ENCODE peak calls at places on chromosomes 1 and 21, in six cellular contexts. D is A549, G is Peyer's patch, N is heart left ventricle, K is adrenal gland, P is body of pancreas. B is an unnamed sample.

GRCh38 chr1:3548156-3548893 is 63.0 kb downstream of the MEGF6 start:
- DNase-seq in D (no peak), G (no peak), N (no peak), K (no peak), P (peak), B (no peak)

GRCh38 chr1:231893400-231894102 is 267.0 kb downstream of the DISC1 start:
- DNase-seq in D (no peak), G (no peak), N (no peak), K (no peak), P (no peak), B (no peak)

GRCh38 chr21:16468191-16468590 is 738.4 kb downstream of the USP25 start:
- DNase-seq in D (no peak), G (no peak), N (no peak), K (no peak), P (no peak), B (no peak)

GRCh38 chr1:212496673-212497072 is 64.0 kb downstream of the NENF start:
- DNase-seq in D (no peak), G (no peak), N (no peak), K (no peak), P (no peak), B (no peak)

GRCh38 chr1:165659581-165659895 is 28.5 kb downstream of the MGST3 start:
- DNase-seq in D (no peak), G (no peak), N (no peak), K (no peak), P (no peak), B (no peak)

GRCh38 chr1:154809436-154810413 is 60.4 kb downstream of the KCNN3 start:
- DNase-seq in D (no peak), G (no peak), N (no peak), K (peak), P (no peak), B (no peak)

GRCh38 chr1:229231754-229232119 is 39.2 kb upstream of the RAB4A start:
- DNase-seq in D (no peak), G (no peak), N (no peak), K (no peak), P (no peak), B (no peak)

GRCh38 chr1:107339775-107340174 is 198.9 kb downstream of the NTNG1 start:
- DNase-seq in D (no peak), G (no peak), N (no peak), K (no peak), P (no peak), B (no peak)

GRCh38 chr1:41434748-41435449 is 49.6 kb downstream of the EDN2 start:
- DNase-seq in D (no peak), G (peak), N (no peak), K (no peak), P (no peak), B (no peak)

GRCh38 chr21:43884012-43884860 is 19.2 kb downstream of the AGPAT3 start:
- DNase-seq in D (peak), G (peak), N (no peak), K (peak), P (peak), B (no peak)

GRCh38 chr1:197224160-197224559 is 43.9 kb upstream of the CRB1 start:
- DNase-seq in D (no peak), G (no peak), N (no peak), K (no peak), P (no peak), B (no peak)

GRCh38 chr1:67674260-67675011 is 10.6 kb upstream of the GADD45A start:
- DNase-seq in D (no peak), G (no peak), N (no peak), K (peak), P (no peak), B (peak)
- H3K27ac ChIP-seq in D (no peak), G (no peak), N (peak), K (peak), P (no peak), B (no peak)

DNA sequence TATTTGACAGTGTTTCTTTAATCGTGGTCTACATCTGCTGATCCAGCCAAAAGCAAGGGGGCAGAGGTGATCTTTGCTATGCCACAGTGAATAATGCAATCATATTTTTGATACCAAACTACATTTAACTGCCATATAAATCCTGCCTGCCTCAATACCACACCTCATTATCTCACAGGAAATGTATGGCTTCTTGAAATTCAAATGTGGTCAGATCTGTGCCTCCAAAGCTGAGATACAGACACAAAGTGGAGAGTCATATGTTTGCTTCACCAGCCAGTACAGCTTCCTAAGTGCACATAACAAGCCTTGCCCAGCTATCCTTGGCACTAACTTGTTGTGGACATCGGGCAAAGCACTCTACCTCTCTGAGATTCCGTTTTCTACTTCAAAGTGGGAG is 250.0 kb upstream of the NFIA start:
- DNase-seq in D (no peak), G (no peak), N (no peak), K (no peak), P (no peak), B (no peak)
- TF ChIP-seq CTCF in D (no peak), G (no peak), N (no peak), K (no peak), P (no peak), B (no peak)

DNA sequence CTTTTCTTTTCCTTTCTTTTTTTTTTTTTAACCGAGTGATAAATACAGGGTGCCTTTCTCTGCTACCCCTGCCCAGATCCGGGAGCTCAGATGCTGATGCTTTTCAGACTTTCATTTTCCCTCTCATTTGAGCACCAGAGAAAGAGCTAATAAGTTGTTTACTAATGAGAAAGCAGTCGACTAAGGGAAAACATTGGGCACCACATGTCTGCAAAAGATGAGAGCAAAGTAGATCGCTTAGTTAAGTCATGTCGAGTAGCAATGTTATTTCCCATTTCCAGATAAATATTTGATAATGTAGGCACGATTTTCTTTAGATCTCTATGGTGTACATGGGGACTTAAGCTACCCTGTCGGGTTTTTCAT is 1.1 kb downstream of the PKN2 start:
- DNase-seq in D (peak), G (no peak), N (no peak), K (no peak), P (no peak), B (no peak)
- H3K27ac ChIP-seq in D (peak), G (peak), N (peak), K (peak), P (no peak), B (peak)

GRCh38 chr1:189805735-189806134 is 671.9 kb downstream of the BRINP3 start:
- DNase-seq in D (no peak), G (no peak), N (no peak), K (no peak), P (no peak), B (no peak)

GRCh38 chr1:189804352-189804751 is 673.3 kb downstream of the BRINP3 start:
- DNase-seq in D (no peak), G (no peak), N (no peak), K (no peak), P (no peak), B (no peak)

GRCh38 chr1:189803364-189803763 is 674.3 kb downstream of the BRINP3 start:
- DNase-seq in D (no peak), G (no peak), N (no peak), K (no peak), P (no peak), B (no peak)
- TF ChIP-seq CTCF in D (no peak), G (no peak), N (no peak), K (no peak), P (no peak), B (no peak)

DNA sequence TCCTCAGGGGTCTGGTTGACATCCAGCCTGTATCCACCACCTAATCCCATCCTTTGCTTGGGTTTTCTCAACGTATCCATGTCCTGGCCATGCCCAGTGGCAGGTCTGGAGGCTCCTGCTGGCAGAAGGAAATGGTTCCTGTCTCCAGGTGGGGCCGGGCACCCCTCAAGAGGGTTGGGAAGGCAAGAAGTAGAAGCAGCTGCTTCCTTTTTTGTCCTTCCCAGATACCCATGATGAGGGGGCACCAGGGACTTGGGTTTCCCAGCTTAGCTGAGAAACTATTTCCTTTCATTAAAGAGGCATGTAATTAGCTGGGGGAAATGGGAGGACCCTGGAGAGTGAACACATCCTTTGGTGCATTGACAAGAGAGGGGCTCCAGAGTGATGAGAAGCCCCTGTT is 21.1 kb upstream of the SLC45A3 start:
- DNase-seq in D (no peak), G (no peak), N (no peak), K (no peak), P (no peak), B (no peak)
- H3K27ac ChIP-seq in D (no peak), G (no peak), N (no peak), K (no peak), P (no peak), B (no peak)

GRCh38 chr21:32991299-32991850 is 34.4 kb upstream of the OLIG2 start:
- DNase-seq in D (no peak), G (no peak), N (no peak), K (no peak), P (no peak), B (no peak)

GRCh38 chr21:32990666-32991065 is 35.1 kb upstream of the OLIG2 start:
- DNase-seq in D (no peak), G (no peak), N (no peak), K (no peak), P (no peak), B (no peak)

GRCh38 chr21:32993894-32994293 is 31.8 kb upstream of the OLIG2 start:
- DNase-seq in D (no peak), G (no peak), N (no peak), K (no peak), P (no peak), B (no peak)

GRCh38 chr21:32994305-32994704 is 31.4 kb upstream of the OLIG2 start:
- DNase-seq in D (no peak), G (no peak), N (no peak), K (no peak), P (no peak), B (no peak)
- TF ChIP-seq CTCF in D (peak), G (no peak), N (no peak), K (peak), P (no peak), B (no peak)

DNA sequence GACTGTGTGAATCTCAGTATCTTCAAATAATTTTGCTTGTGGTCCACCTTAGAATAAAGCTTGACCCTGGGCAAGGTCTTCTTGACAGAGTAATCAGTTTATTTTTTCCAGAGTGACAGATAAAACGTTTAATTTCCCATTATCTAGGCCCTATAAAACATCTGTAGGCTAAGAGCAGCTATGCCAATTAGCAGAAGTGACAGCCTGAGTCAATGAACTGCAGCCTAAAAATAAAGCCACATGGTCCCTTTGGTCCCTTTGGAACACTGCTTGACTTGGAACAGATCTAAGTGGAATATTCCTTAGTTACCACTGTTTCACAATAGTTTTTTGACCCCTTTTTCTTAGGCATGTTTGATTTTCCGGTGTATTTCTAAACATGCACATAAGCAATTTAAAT is 6.3 kb upstream of the RGS13 start:
- DNase-seq in D (no peak), G (no peak), N (no peak), K (no peak), P (no peak), B (no peak)
- H3K27ac ChIP-seq in D (no peak), G (no peak), N (no peak), K (no peak), P (no peak), B (no peak)

B was measured in ovary.